ENCODE peak calls at places on chromosomes 16 and 17, in six cellular contexts. K is K562, A is GM12878, O is SK-N-SH, W is HepG2, N is H1. V is an unnamed sample.
A peak's percentile ranks its signal among the peaks of the same experiment; 100 is the strongest.

GRCh38 chr17:38453951-38454421 is 25.7 kb downstream of the ARHGAP23 start:
- DNase-seq in O (peak; percentile 78), N (no peak), W (no peak), A (no peak), K (peak; percentile 31), V (no peak)

GRCh38 chr16:22614271-22614947 is 103.7 kb downstream of the NPIPB5 start:
- DNase-seq in W (peak; percentile 49), A (no peak), N (no peak), O (no peak), K (no peak), V (no peak)

GRCh38 chr17:19716108-19717030 is at the start of gene SLC47A2:
- DNase-seq in O (peak; percentile 64), K (no peak), W (no peak), A (no peak), N (no peak), V (no peak)

GRCh38 chr17:16981928-16982327 is 10.0 kb upstream of the TNFRSF13B start:
- DNase-seq in N (no peak), K (no peak), O (no peak), W (no peak), A (no peak), V (no peak)

GRCh38 chr17:58611331-58611730 is 80.5 kb downstream of the TEX14 start:
- DNase-seq in K (no peak), A (no peak), O (no peak), N (no peak), W (no peak), V (no peak)

GRCh38 chr16:7369181-7369580 is 36.5 kb downstream of the RBFOX1 start:
- DNase-seq in N (no peak), W (no peak), A (no peak), O (no peak), K (no peak), V (no peak)

GRCh38 chr17:34382586-34383224 is 19.7 kb upstream of the CCL1 start:
- DNase-seq in O (peak; percentile 16), A (peak; percentile 49), W (no peak), N (no peak), K (no peak), V (no peak)

GRCh38 chr17:2138768-2139167 is 83.9 kb downstream of the HIC1 start:
- DNase-seq in A (peak; percentile 42), N (no peak), O (peak; percentile 79), K (peak; percentile 20), W (peak; percentile 34), V (peak; percentile 60)

GRCh38 chr16:1899641-1900451 is 18.4 kb downstream of the HS3ST6 start:
- DNase-seq in K (no peak), W (no peak), A (no peak), N (no peak), O (no peak), V (peak; percentile 48)

GRCh38 chr16:19709381-19710136 is 8.5 kb downstream of the KNOP1 start:
- DNase-seq in K (no peak), A (no peak), N (no peak), W (no peak), O (no peak), V (no peak)

GRCh38 chr16:29680180-29680598 is 1.2 kb downstream of the QPRT start:
- DNase-seq in W (peak; percentile 75), O (no peak), K (no peak), A (no peak), N (no peak), V (no peak)

GRCh38 chr16:75288181-75288580 is 36.8 kb upstream of the BCAR1 start:
- DNase-seq in W (no peak), K (no peak), O (peak; percentile 29), A (no peak), N (no peak), V (peak; percentile 28)

GRCh38 chr16:1163567-1164055 is 10.7 kb downstream of the CACNA1H start:
- DNase-seq in K (no peak), N (no peak), A (no peak), W (no peak), O (no peak), V (no peak)

GRCh38 chr17:65231662-65232335 is 94.6 kb downstream of the RGS9 start:
- DNase-seq in W (peak; percentile 70), O (peak; percentile 86), N (peak; percentile 70), A (peak; percentile 12), K (peak; percentile 73), V (peak; percentile 12)

GRCh38 chr16:57262841-57263584 is 18.0 kb downstream of the ARL2BP start:
- DNase-seq in A (no peak), N (no peak), K (no peak), W (no peak), O (peak; percentile 51), V (no peak)

GRCh38 chr17:41966453-41967140 is at the start of gene CNP:
- DNase-seq in K (peak; percentile 97), O (peak; percentile 99), W (peak; percentile 82), A (peak; percentile 49), N (no peak), V (peak; percentile 84)

GRCh38 chr17:78502611-78503148 is 74.5 kb downstream of the DNAH17 start:
- DNase-seq in N (no peak), W (no peak), K (no peak), O (no peak), A (no peak), V (no peak)
- TF ChIP-seq GABPA in N (no peak), W (no peak), K (no peak), O (no peak), A (no peak), V (no peak)

GRCh38 chr17:4230142-4230541 is 33.6 kb downstream of the ANKFY1 start:
- DNase-seq in K (no peak), N (no peak), O (no peak), A (no peak), W (no peak), V (no peak)
- TF ChIP-seq POLR2AphosphoS5 in K (no peak), N (no peak), O (peak; percentile 93), A (no peak), W (no peak), V (no peak)

DNA sequence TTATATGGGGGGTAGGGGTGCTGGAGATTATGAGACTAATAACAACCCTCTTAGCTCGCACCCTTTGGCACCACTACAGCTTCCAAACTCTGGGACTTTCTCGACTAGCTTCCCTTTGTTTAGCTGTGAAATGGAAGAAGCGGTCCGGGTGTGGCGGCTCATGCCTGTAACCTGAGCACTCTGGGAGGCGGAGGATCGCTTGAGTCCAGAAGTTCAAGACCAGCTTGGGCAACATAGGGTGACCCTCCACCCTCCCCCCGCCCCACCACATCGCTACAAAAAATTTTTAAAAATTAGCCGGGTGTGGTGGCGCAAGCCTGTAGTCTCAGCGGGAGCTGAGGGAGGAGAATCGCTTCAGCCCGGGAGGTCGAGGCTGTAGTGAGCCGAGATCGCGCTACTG is 807 bp upstream of the CDH3 start:
- DNase-seq in W (peak; percentile 17), O (no peak), N (no peak), K (no peak), A (no peak), V (no peak)
- H3K4me3 ChIP-seq in W (no peak overlapping the region), O (no peak overlapping the region), N (peak overlapping the region; percentile 97), K (no peak overlapping the region), A (no peak overlapping the region), V (no peak overlapping the region)

DNA sequence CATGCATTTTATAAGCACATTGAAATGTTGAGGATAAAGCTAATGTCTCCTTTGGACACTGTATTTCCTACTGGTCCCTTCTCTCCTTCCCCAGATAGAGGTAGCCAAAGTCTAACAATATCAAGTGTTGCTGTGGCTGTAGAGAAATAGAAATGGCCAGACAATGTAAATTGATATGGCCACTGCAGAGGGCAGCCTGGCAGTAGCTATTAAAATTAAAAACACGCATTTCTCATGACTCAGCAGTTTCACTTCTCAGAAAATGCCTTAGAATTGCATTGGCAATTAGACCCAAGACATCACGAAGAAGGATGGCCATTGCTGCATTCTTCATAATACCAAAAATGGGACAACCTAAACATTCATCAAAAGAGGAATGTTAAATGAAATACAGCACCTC is 46.8 kb upstream of the MRTFB start:
- DNase-seq in A (no peak), O (no peak), W (no peak), K (no peak), N (no peak), V (no peak)
- TF ChIP-seq GABPA in A (no peak), O (no peak), W (no peak), K (no peak), N (no peak), V (no peak)

GRCh38 chr17:29682987-29683386 is 60.3 kb upstream of the CORO6 start:
- DNase-seq in A (no peak), O (peak; percentile 17), W (no peak), N (no peak), K (no peak), V (no peak)
- TF ChIP-seq POLR2AphosphoS5 in A (no peak), O (no peak), W (no peak), N (no peak), K (no peak), V (no peak)

GRCh38 chr17:30827082-30827481 is 2.6 kb upstream of the CRLF3 start:
- DNase-seq in A (no peak), K (no peak), O (no peak), W (peak; percentile 39), N (no peak), V (no peak)

GRCh38 chr17:30823425-30823824 is 1.1 kb downstream of the CRLF3 start:
- DNase-seq in A (no peak), K (no peak), O (no peak), N (no peak), W (no peak), V (no peak)

GRCh38 chr17:30824356-30825145 is at the start of gene CRLF3:
- DNase-seq in K (peak; percentile 93), A (peak; percentile 53), N (peak; percentile 62), O (peak; percentile 99), W (peak; percentile 79), V (peak; percentile 80)

GRCh38 chr17:30821751-30822723 is 2.5 kb downstream of the CRLF3 start:
- DNase-seq in W (no peak), O (no peak), A (no peak), N (no peak), K (no peak), V (no peak)

DNA sequence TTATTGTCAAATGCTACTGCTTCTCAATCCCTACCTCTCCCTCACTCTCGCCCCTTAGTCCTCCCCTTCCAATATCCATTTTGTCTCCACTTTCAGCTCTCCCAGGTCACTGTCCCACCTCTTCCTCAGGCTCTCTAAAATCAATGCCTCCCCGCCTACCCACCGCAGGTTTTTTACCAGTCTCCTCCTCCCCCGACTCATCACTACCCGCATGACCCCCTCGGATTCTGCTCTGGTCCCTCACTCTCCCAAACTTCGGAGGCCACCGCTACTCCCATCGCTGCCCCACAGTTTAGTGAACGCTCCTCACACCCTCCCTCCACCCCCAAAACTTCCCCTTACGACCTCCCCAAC is 513 bp downstream of the CRLF3 start:
- DNase-seq in K (peak; percentile 37), O (peak; percentile 68), W (no peak), A (no peak), N (no peak), V (no peak)
- H3K4me3 ChIP-seq in K (peak overlapping the region; percentile 99), O (peak overlapping the region; percentile 95), W (peak overlapping the region; percentile 86), A (peak overlapping the region; percentile 82), N (peak overlapping the region; percentile 77), V (peak overlapping the region; percentile 65)

GRCh38 chr17:15264542-15264941 is 584 bp downstream of the PMP22 start:
- DNase-seq in K (no peak), W (no peak), O (no peak), A (no peak), N (no peak), V (no peak)
- TF ChIP-seq GABPA in K (no peak), W (no peak), O (no peak), A (no peak), N (no peak), V (no peak)

DNA sequence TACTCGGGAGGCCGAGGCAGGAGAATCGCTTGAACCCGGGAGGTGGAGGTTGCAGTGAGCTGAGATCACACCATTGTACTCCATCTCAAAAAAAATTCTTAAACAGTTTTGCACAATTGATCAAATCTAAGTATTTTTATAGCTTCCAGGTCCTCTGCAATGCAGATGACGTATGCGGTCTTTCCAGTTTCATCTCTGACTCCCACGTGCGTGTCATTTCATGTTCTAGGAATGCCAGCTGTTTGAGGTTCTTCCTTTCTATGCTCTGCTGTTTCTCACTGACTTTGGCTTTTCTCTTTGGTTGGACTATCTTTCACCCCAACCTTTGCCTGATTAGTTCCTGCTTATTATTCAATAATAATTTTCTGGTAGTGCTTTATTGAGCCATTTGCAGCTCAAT is 16.2 kb downstream of the CHP2 start:
- DNase-seq in K (no peak), O (no peak), W (no peak), N (no peak), A (no peak), V (no peak)
- TF ChIP-seq POLR2AphosphoS5 in K (no peak), O (no peak), W (no peak), N (no peak), A (no peak), V (no peak)

V was measured in HL-60.